ENCODE peak calls at places on chromosomes 12 and 14, in six cellular contexts. A is PC-3, D is osteocyte, B is astrocyte of the spinal cord, F is transverse colon, Z is colonic mucosa. S is an unnamed sample.

GRCh38 chr12:75623631-75624118 is 112.3 kb upstream of the KRR1 start:
- DNase-seq in A (peak; percentile 54), D (no peak), B (peak; percentile 55), F (no peak), Z (no peak), S (no peak)

GRCh38 chr14:23366163-23366921 is 1.4 kb upstream of the EFS start:
- DNase-seq in A (no peak), D (no peak), B (peak; percentile 49), F (peak; percentile 42), Z (peak; percentile 53), S (peak; percentile 87)

GRCh38 chr12:126908765-126909142 is 1358.2 kb upstream of the TMEM132C start:
- DNase-seq in A (no peak), D (no peak), B (no peak), F (no peak), Z (no peak), S (no peak)

GRCh38 chr14:67532606-67532997 is 488 bp upstream of the PLEKHH1 start:
- DNase-seq in A (no peak), D (no peak), B (no peak), F (no peak), Z (no peak), S (no peak)

GRCh38 chr12:105977256-105978051 is 161.3 kb downstream of the NUAK1 start:
- DNase-seq in A (no peak), D (no peak), B (peak; percentile 93), F (no peak), Z (no peak), S (no peak)

GRCh38 chr12:26028953-26029740 is 70.7 kb downstream of the RASSF8 start:
- DNase-seq in A (peak; percentile 85), D (no peak), B (peak; percentile 72), F (peak; percentile 15), Z (peak; percentile 31), S (no peak)

GRCh38 chr14:71620401-71620800 is 311.8 kb upstream of the RGS6 start:
- DNase-seq in A (peak; percentile 80), D (no peak), B (peak; percentile 35), F (no peak), Z (no peak), S (no peak)

GRCh38 chr12:89370850-89371249 is 18.5 kb upstream of the DUSP6 start:
- DNase-seq in A (peak; percentile 96), D (no peak), B (peak; percentile 83), F (no peak), Z (no peak), S (no peak)

GRCh38 chr12:128019996-128020544 is 246.9 kb upstream of the TMEM132C start:
- DNase-seq in A (no peak), D (no peak), B (no peak), F (no peak), Z (no peak), S (no peak)

GRCh38 chr12:32820376-32820931 is 64.8 kb upstream of the YARS2 start:
- DNase-seq in A (no peak), D (no peak), B (no peak), F (no peak), Z (no peak), S (no peak)

GRCh38 chr12:89571481-89572190 is 45.8 kb upstream of the POC1B start:
- DNase-seq in A (no peak), D (no peak), B (peak; percentile 26), F (no peak), Z (no peak), S (no peak)

GRCh38 chr12:94204647-94205247 is 56.4 kb downstream of the PLXNC1 start:
- DNase-seq in A (no peak), D (no peak), B (no peak), F (no peak), Z (no peak), S (no peak)

GRCh38 chr14:31024042-31024480 is 1.4 kb upstream of the AP4S1 start:
- DNase-seq in A (no peak), D (no peak), B (no peak), F (no peak), Z (no peak), S (no peak)

DNA sequence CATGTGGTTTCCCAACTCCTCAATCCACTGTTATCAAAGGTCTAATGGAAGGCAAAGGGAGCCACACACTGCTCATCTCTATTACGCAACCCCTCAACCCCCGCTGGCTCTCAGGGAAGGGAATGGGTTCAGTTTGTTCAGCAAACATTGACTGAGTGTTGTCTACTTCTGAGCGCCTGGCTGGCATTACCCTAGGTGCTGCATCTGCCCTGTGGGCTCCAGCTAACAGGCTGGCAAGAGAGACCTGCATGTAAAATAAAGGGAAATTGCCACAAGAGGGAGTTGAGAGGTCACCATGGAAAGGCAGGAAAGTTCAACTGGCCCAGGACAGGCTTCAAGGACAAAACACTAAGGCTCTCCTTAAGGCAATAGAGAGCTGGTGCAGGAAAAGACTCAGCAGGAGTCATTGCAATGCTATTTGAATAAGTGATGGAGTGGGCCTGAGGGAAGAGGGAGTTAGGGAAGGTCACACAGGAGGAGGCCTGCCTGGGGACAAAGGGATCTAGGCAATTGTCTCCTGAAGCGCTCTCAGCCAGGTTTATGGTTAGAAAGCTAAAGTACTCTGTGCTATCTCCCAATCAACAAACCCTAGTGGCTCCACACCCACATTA is 5.5 kb upstream of the ZNF740 start:
- DNase-seq in A (peak; percentile 67), D (no peak), B (no peak), F (no peak), Z (peak; percentile 32), S (peak; percentile 67)
- TF ChIP-seq CTCF in A (peak; percentile 58), D (peak; percentile 24), B (peak; percentile 29), F (peak; percentile 12), Z (no peak), S (no peak)

GRCh38 chr14:68921666-68922065 is 57.4 kb downstream of the ACTN1 start:
- DNase-seq in A (no peak), D (no peak), B (no peak), F (no peak), Z (no peak), S (no peak)
- TF ChIP-seq CTCF in A (peak; percentile 14), D (no peak), B (peak; percentile 30), F (no peak), Z (no peak), S (no peak)

GRCh38 chr12:1761857-1762256 is 58.5 kb upstream of the LRTM2 start:
- DNase-seq in A (no peak), D (no peak), B (no peak), F (no peak), Z (no peak), S (no peak)
- TF ChIP-seq CTCF in A (no peak), D (no peak), B (no peak), F (no peak), Z (no peak), S (no peak)

GRCh38 chr12:92604786-92605185 is 98.0 kb upstream of the PLEKHG7 start:
- DNase-seq in A (no peak), D (no peak), B (no peak), F (no peak), Z (no peak), S (no peak)

GRCh38 chr12:92606956-92607355 is 95.8 kb upstream of the PLEKHG7 start:
- DNase-seq in A (no peak), D (no peak), B (no peak), F (no peak), Z (no peak), S (no peak)

GRCh38 chr12:92612611-92613010 is 90.2 kb upstream of the PLEKHG7 start:
- DNase-seq in A (no peak), D (no peak), B (no peak), F (no peak), Z (no peak), S (no peak)

GRCh38 chr12:92605621-92606170 is 97.1 kb upstream of the PLEKHG7 start:
- DNase-seq in A (no peak), D (no peak), B (no peak), F (no peak), Z (no peak), S (no peak)

GRCh38 chr12:92608418-92609091 is 94.2 kb upstream of the PLEKHG7 start:
- DNase-seq in A (peak; percentile 73), D (no peak), B (peak; percentile 56), F (no peak), Z (peak; percentile 26), S (no peak)
- TF ChIP-seq CTCF in A (peak; percentile 85), D (peak; percentile 68), B (peak; percentile 64), F (peak; percentile 41), Z (no peak), S (no peak)

GRCh38 chr14:37170237-37170636 is 2.2 kb downstream of the SLC25A21 start:
- DNase-seq in A (no peak), D (no peak), B (no peak), F (no peak), Z (no peak), S (no peak)

GRCh38 chr14:37170993-37171392 is 1.4 kb downstream of the SLC25A21 start:
- DNase-seq in A (no peak), D (no peak), B (no peak), F (no peak), Z (no peak), S (no peak)

GRCh38 chr14:37171678-37172023 is 755 bp downstream of the SLC25A21 start:
- DNase-seq in A (no peak), D (no peak), B (no peak), F (no peak), Z (no peak), S (no peak)

GRCh38 chr14:37172936-37173613 is 669 bp upstream of the SLC25A21 start:
- DNase-seq in A (peak; percentile 10), D (no peak), B (no peak), F (no peak), Z (no peak), S (no peak)

GRCh38 chr14:37172024-37172869 is at the start of gene SLC25A21:
- DNase-seq in A (peak; percentile 87), D (peak; percentile 88), B (peak; percentile 89), F (peak; percentile 68), Z (peak; percentile 74), S (peak; percentile 79)
- TF ChIP-seq CTCF in A (peak; percentile 29), D (peak; percentile 24), B (peak; percentile 15), F (no peak), Z (no peak), S (no peak)

GRCh38 chr12:14810953-14811483 is 3.0 kb downstream of the SMCO3 start:
- DNase-seq in A (peak; percentile 61), D (no peak), B (peak; percentile 24), F (peak; percentile 8), Z (peak; percentile 32), S (no peak)
- TF ChIP-seq CTCF in A (peak; percentile 77), D (peak; percentile 40), B (peak; percentile 68), F (peak; percentile 25), Z (peak; percentile 22), S (no peak)

DNA sequence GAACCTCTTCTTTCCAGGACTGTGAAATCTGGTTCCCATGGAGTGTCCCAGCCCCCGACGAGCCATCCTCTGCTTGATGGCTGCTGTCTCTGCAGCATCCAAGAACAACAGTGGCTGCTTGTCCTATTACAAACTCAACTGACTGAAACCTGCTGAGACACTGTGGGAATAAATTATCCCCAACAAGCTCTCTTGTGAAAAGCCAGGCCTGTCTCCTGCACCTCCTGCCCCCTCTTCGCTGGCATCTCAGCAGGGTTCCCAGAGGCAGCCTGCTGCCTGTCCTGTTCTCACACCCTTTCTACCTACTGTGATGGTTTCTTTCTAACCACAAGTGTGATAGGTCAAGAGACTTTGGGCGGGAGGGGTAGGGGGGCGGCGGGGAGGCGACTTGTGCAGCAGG is 180.2 kb downstream of the TSPAN9 start:
- DNase-seq in A (no peak), D (no peak), B (peak; percentile 37), F (no peak), Z (no peak), S (no peak)
- TF ChIP-seq CTCF in A (no peak), D (no peak), B (no peak), F (no peak), Z (no peak), S (no peak)